ENCODE peak calls at places on chromosomes 5 and 9, in six cellular contexts. B, Q, U, Y, Z and C are unnamed samples.

GRCh38 chr9:88221110-88221509 is 82.8 kb upstream of the SPATA31C2 start:
- DNase-seq in B (no peak), Q (no peak), U (no peak), Y (no peak), Z (no peak), C (no peak)

GRCh38 chr9:3441197-3441816 is 84.5 kb downstream of the RFX3 start:
- DNase-seq in B (no peak), Q (peak; percentile 84), U (peak; percentile 0), Y (peak; percentile 24), Z (peak; percentile 22), C (peak; percentile 10)

GRCh38 chr5:131957721-131958483 is 12.4 kb upstream of the MEIKIN start:
- DNase-seq in B (no peak), Q (no peak), U (no peak), Y (no peak), Z (no peak), C (no peak)

GRCh38 chr5:14671414-14671813 is 6.9 kb downstream of the OTULIN start:
- DNase-seq in B (no peak), Q (peak; percentile 68), U (no peak), Y (no peak), Z (no peak), C (no peak)

GRCh38 chr5:180090769-180091546 is 19.4 kb upstream of the RNF130 start:
- DNase-seq in B (no peak), Q (peak; percentile 78), U (no peak), Y (peak; percentile 55), Z (peak; percentile 47), C (peak; percentile 11)

GRCh38 chr9:582775-583174 is 258.7 kb upstream of the DMRT1 start:
- DNase-seq in B (no peak), Q (no peak), U (no peak), Y (no peak), Z (no peak), C (no peak)

GRCh38 chr5:82365744-82366228 is 87.6 kb upstream of the RPS23 start:
- DNase-seq in B (no peak), Q (no peak), U (no peak), Y (no peak), Z (peak; percentile 14), C (no peak)

GRCh38 chr5:180632768-180633167 is 16.6 kb downstream of the FLT4 start:
- DNase-seq in B (no peak), Q (peak; percentile 96), U (no peak), Y (no peak), Z (no peak), C (no peak)

GRCh38 chr5:172659909-172660628 is 19.0 kb downstream of the NEURL1B start:
- DNase-seq in B (no peak), Q (no peak), U (peak; percentile 44), Y (no peak), Z (no peak), C (peak; percentile 82)

GRCh38 chr9:69412741-69413150 is 87.7 kb downstream of the ENTREP1 start:
- DNase-seq in B (no peak), Q (peak; percentile 81), U (no peak), Y (peak; percentile 75), Z (no peak), C (peak; percentile 54)

GRCh38 chr9:97478301-97478981 is 23.0 kb upstream of the TMOD1 start:
- DNase-seq in B (no peak), Q (no peak), U (no peak), Y (no peak), Z (no peak), C (no peak)

GRCh38 chr9:137969008-137969407 is 91.4 kb downstream of the CACNA1B start:
- DNase-seq in B (no peak), Q (no peak), U (no peak), Y (no peak), Z (no peak), C (no peak)

GRCh38 chr9:112790231-112790774 is 39.7 kb downstream of the SNX30 start:
- DNase-seq in B (no peak), Q (no peak), U (no peak), Y (no peak), Z (no peak), C (no peak)

GRCh38 chr9:90983394-90983793 is 181.8 kb downstream of the SYK start:
- DNase-seq in B (no peak), Q (no peak), U (no peak), Y (no peak), Z (no peak), C (no peak)

GRCh38 chr9:88658311-88658822 is 123.4 kb downstream of the NXNL2 start:
- DNase-seq in B (no peak), Q (no peak), U (no peak), Y (no peak), Z (no peak), C (no peak)

GRCh38 chr9:73264636-73265035 is 113.0 kb downstream of the ANXA1 start:
- DNase-seq in B (no peak), Q (no peak), U (no peak), Y (no peak), Z (no peak), C (no peak)

GRCh38 chr9:4810565-4810964 is 17.8 kb downstream of the RCL1 start:
- DNase-seq in B (no peak), Q (no peak), U (no peak), Y (no peak), Z (no peak), C (no peak)

GRCh38 chr9:108057421-108058136 is 568.0 kb upstream of the KLF4 start:
- DNase-seq in B (no peak), Q (peak; percentile 55), U (no peak), Y (no peak), Z (no peak), C (no peak)

GRCh38 chr9:104087894-104088293 is 6.2 kb upstream of the SMC2 start:
- DNase-seq in B (no peak), Q (no peak), U (no peak), Y (no peak), Z (no peak), C (no peak)

GRCh38 chr9:108913391-108913790 is 20.5 kb downstream of the ELP1 start:
- DNase-seq in B (no peak), Q (no peak), U (no peak), Y (no peak), Z (no peak), C (no peak)

GRCh38 chr9:79012561-79012960 is 559.2 kb upstream of the TLE4 start:
- DNase-seq in B (no peak), Q (peak; percentile 94), U (no peak), Y (no peak), Z (no peak), C (no peak)

GRCh38 chr9:34010979-34011378 is 37.7 kb downstream of the UBAP2 start:
- DNase-seq in B (no peak), Q (peak; percentile 45), U (no peak), Y (no peak), Z (peak; percentile 55), C (no peak)

GRCh38 chr9:70805953-70806352 is 315.5 kb downstream of the TRPM3 start:
- DNase-seq in B (no peak), Q (no peak), U (peak; percentile 22), Y (no peak), Z (no peak), C (peak; percentile 7)

GRCh38 chr9:114621975-114622609 is 11.0 kb downstream of the TMEM268 start:
- DNase-seq in B (no peak), Q (peak; percentile 30), U (no peak), Y (no peak), Z (no peak), C (no peak)

GRCh38 chr5:51034501-51034900 is 348.7 kb upstream of the ISL1 start:
- DNase-seq in B (no peak), Q (no peak), U (no peak), Y (no peak), Z (no peak), C (no peak)

GRCh38 chr5:68134669-68135313 is 80.8 kb upstream of the PIK3R1 start:
- DNase-seq in B (no peak), Q (no peak), U (no peak), Y (no peak), Z (no peak), C (no peak)

GRCh38 chr9:117528225-117528624 is 113.4 kb upstream of the ASTN2 start:
- DNase-seq in B (no peak), Q (no peak), U (no peak), Y (no peak), Z (no peak), C (no peak)

GRCh38 chr9:89440951-89441654 is 56.8 kb downstream of the SEMA4D start:
- DNase-seq in B (no peak), Q (no peak), U (no peak), Y (no peak), Z (no peak), C (no peak)

GRCh38 chr5:175466700-175467318 is 11.6 kb upstream of the SFXN1 start:
- DNase-seq in B (no peak), Q (no peak), U (no peak), Y (no peak), Z (no peak), C (no peak)

GRCh38 chr5:173671121-173671949 is 54.9 kb upstream of the BOD1 start:
- DNase-seq in B (no peak), Q (no peak), U (peak; percentile 70), Y (no peak), Z (no peak), C (peak; percentile 70)

GRCh38 chr5:79111387-79111959 is at the start of gene BHMT:
- DNase-seq in B (no peak), Q (no peak), U (no peak), Y (no peak), Z (no peak), C (no peak)